ENCODE peak calls at places on chromosomes 13 and 19, in five cellular contexts. One of them, this sample, is unnamed.

GRCh38 chr13:76832258-76832988 is 53.8 kb downstream of the KCTD12 start:
- DNase-seq in GM12878: no peak
- DNase-seq in K562: no peak
- DNase-seq in H1: no peak
- DNase-seq in SK-N-SH: no peak
- DNase-seq in this sample: no peak

GRCh38 chr19:52139291-52140076 is at the start of gene ZNF616:
- DNase-seq in K562: peak; percentile 99
- DNase-seq in H1: peak; percentile 85
- DNase-seq in SK-N-SH: peak; percentile 97
- DNase-seq in GM12878: peak; percentile 71
- DNase-seq in this sample: peak; percentile 57

GRCh38 chr19:7611541-7612279 is 16.0 kb downstream of the CAMSAP3 start:
- DNase-seq in H1: no peak
- DNase-seq in K562: peak; percentile 72
- DNase-seq in GM12878: no peak
- DNase-seq in SK-N-SH: no peak
- DNase-seq in this sample: no peak

GRCh38 chr19:13137290-13137794 is 12.8 kb downstream of the STX10 start:
- DNase-seq in H1: no peak
- DNase-seq in K562: no peak
- DNase-seq in GM12878: no peak
- DNase-seq in SK-N-SH: no peak
- DNase-seq in this sample: no peak

GRCh38 chr13:50589139-50589538 is 254.4 kb downstream of the DLEU7 start:
- DNase-seq in H1: no peak
- DNase-seq in K562: no peak
- DNase-seq in GM12878: no peak
- DNase-seq in SK-N-SH: peak; percentile 16
- DNase-seq in this sample: no peak

GRCh38 chr13:59468396-59468795 is 695.3 kb downstream of the DIAPH3 start:
- DNase-seq in K562: peak; percentile 11
- DNase-seq in GM12878: no peak
- DNase-seq in H1: no peak
- DNase-seq in SK-N-SH: no peak
- DNase-seq in this sample: no peak

GRCh38 chr13:29526741-29527140 is 68.7 kb downstream of the SLC7A1 start:
- DNase-seq in SK-N-SH: no peak
- DNase-seq in H1: no peak
- DNase-seq in K562: no peak
- DNase-seq in GM12878: no peak
- DNase-seq in this sample: no peak

GRCh38 chr19:49896863-49897621 is at the start of gene IL4I1:
- DNase-seq in GM12878: peak; percentile 96
- DNase-seq in H1: no peak
- DNase-seq in K562: no peak
- DNase-seq in SK-N-SH: no peak
- DNase-seq in this sample: no peak

GRCh38 chr13:111361873-111362648 is 41.6 kb downstream of the TEX29 start:
- DNase-seq in K562: no peak
- DNase-seq in SK-N-SH: no peak
- DNase-seq in H1: no peak
- DNase-seq in GM12878: no peak
- DNase-seq in this sample: no peak

GRCh38 chr13:83214452-83214851 is 667.8 kb downstream of the SLITRK1 start:
- DNase-seq in K562: no peak
- DNase-seq in H1: no peak
- DNase-seq in SK-N-SH: no peak
- DNase-seq in GM12878: no peak
- DNase-seq in this sample: no peak

GRCh38 chr19:38264486-38265212 is at the start of gene SPINT2:
- DNase-seq in GM12878: no peak
- DNase-seq in H1: peak; percentile 60
- DNase-seq in K562: no peak
- DNase-seq in SK-N-SH: peak; percentile 72
- DNase-seq in this sample: no peak

GRCh38 chr13:52156724-52157251 is 2.6 kb downstream of the NEK3 start:
- DNase-seq in H1: no peak
- DNase-seq in SK-N-SH: no peak
- DNase-seq in K562: no peak
- DNase-seq in GM12878: no peak
- DNase-seq in this sample: no peak

GRCh38 chr19:2552859-2553258 is 76.9 kb downstream of the GADD45B start:
- DNase-seq in GM12878: peak; percentile 86
- DNase-seq in SK-N-SH: no peak
- DNase-seq in H1: no peak
- DNase-seq in K562: no peak
- DNase-seq in this sample: no peak

GRCh38 chr19:47005873-47006272 is 13.8 kb upstream of the NPAS1 start:
- DNase-seq in GM12878: no peak
- DNase-seq in H1: no peak
- DNase-seq in SK-N-SH: peak; percentile 72
- DNase-seq in K562: no peak
- DNase-seq in this sample: peak; percentile 73

GRCh38 chr13:110902370-110902769 is 12.5 kb downstream of the ANKRD10 start:
- DNase-seq in GM12878: no peak
- DNase-seq in SK-N-SH: no peak
- DNase-seq in K562: no peak
- DNase-seq in H1: no peak
- DNase-seq in this sample: no peak

GRCh38 chr13:72864142-72865035 is 82.5 kb downstream of the PIBF1 start:
- DNase-seq in SK-N-SH: no peak
- DNase-seq in GM12878: peak; percentile 21
- DNase-seq in K562: no peak
- DNase-seq in H1: no peak
- DNase-seq in this sample: no peak

GRCh38 chr13:114071441-114071840 is 61.0 kb downstream of the RASA3 start:
- DNase-seq in H1: no peak
- DNase-seq in SK-N-SH: no peak
- DNase-seq in K562: no peak
- DNase-seq in GM12878: no peak
- DNase-seq in this sample: no peak

GRCh38 chr19:867301-867793 is 7.9 kb downstream of the CFD start:
- DNase-seq in GM12878: no peak
- DNase-seq in K562: no peak
- DNase-seq in H1: no peak
- DNase-seq in SK-N-SH: no peak
- DNase-seq in this sample: no peak

GRCh38 chr19:29855087-29855486 is 43.3 kb downstream of the CCNE1 start:
- DNase-seq in K562: peak; percentile 35
- DNase-seq in SK-N-SH: no peak
- DNase-seq in H1: no peak
- DNase-seq in GM12878: no peak
- DNase-seq in this sample: no peak

GRCh38 chr19:49932041-49932451 is 2.7 kb upstream of the NUP62 start:
- DNase-seq in SK-N-SH: no peak
- DNase-seq in H1: no peak
- DNase-seq in GM12878: no peak
- DNase-seq in K562: no peak
- DNase-seq in this sample: no peak

GRCh38 chr13:31198524-31198923 is 1.3 kb upstream of the B3GLCT start:
- DNase-seq in K562: no peak
- DNase-seq in GM12878: no peak
- DNase-seq in H1: no peak
- DNase-seq in SK-N-SH: no peak
- DNase-seq in this sample: no peak

GRCh38 chr19:6886272-6886671 is 1.1 kb upstream of the ADGRE1 start:
- DNase-seq in H1: no peak
- DNase-seq in SK-N-SH: no peak
- DNase-seq in GM12878: no peak
- DNase-seq in K562: no peak
- DNase-seq in this sample: no peak

GRCh38 chr19:2503521-2504109 is 27.7 kb downstream of the GADD45B start:
- DNase-seq in K562: peak; percentile 43
- DNase-seq in GM12878: no peak
- DNase-seq in SK-N-SH: no peak
- DNase-seq in H1: no peak
- DNase-seq in this sample: no peak

GRCh38 chr19:30887042-30887441 is 462.2 kb downstream of the TSHZ3 start:
- DNase-seq in H1: no peak
- DNase-seq in SK-N-SH: no peak
- DNase-seq in K562: no peak
- DNase-seq in GM12878: no peak
- DNase-seq in this sample: no peak

GRCh38 chr19:38142176-38143035 is 81.6 kb downstream of the DPF1 start:
- DNase-seq in GM12878: no peak
- DNase-seq in H1: peak; percentile 41
- DNase-seq in SK-N-SH: peak; percentile 87
- DNase-seq in K562: peak; percentile 76
- DNase-seq in this sample: peak; percentile 48

GRCh38 chr19:55158848-55159793 is 1.6 kb upstream of the TNNI3 start:
- DNase-seq in H1: no peak
- DNase-seq in GM12878: no peak
- DNase-seq in SK-N-SH: no peak
- DNase-seq in K562: peak; percentile 77
- DNase-seq in this sample: no peak

GRCh38 chr19:15265849-15266248 is 33.6 kb upstream of the EPHX3 start:
- DNase-seq in H1: no peak
- DNase-seq in K562: no peak
- DNase-seq in SK-N-SH: peak; percentile 91
- DNase-seq in GM12878: no peak
- DNase-seq in this sample: no peak
- TF ChIP-seq JUND in H1: no peak
- TF ChIP-seq JUND in K562: no peak
- TF ChIP-seq JUND in SK-N-SH: no peak
- TF ChIP-seq JUND in GM12878: no peak
- TF ChIP-seq JUND in this sample: no peak

GRCh38 chr13:85520445-85520844 is 278.8 kb downstream of the SLITRK6 start:
- DNase-seq in SK-N-SH: no peak
- DNase-seq in K562: no peak
- DNase-seq in H1: no peak
- DNase-seq in GM12878: no peak
- DNase-seq in this sample: no peak
- TF ChIP-seq JUND in SK-N-SH: no peak
- TF ChIP-seq JUND in K562: no peak
- TF ChIP-seq JUND in H1: no peak
- TF ChIP-seq JUND in GM12878: no peak
- TF ChIP-seq JUND in this sample: no peak

GRCh38 chr13:42393573-42394360 is 121.8 kb downstream of the AKAP11 start:
- DNase-seq in GM12878: no peak
- DNase-seq in K562: no peak
- DNase-seq in SK-N-SH: no peak
- DNase-seq in H1: no peak
- DNase-seq in this sample: peak; percentile 16

GRCh38 chr13:42394361-42395065 is 122.6 kb downstream of the AKAP11 start:
- DNase-seq in GM12878: no peak
- DNase-seq in SK-N-SH: no peak
- DNase-seq in H1: no peak
- DNase-seq in K562: no peak
- DNase-seq in this sample: no peak

GRCh38 chr13:42395066-42395821 is 123.3 kb downstream of the AKAP11 start:
- DNase-seq in K562: no peak
- DNase-seq in H1: no peak
- DNase-seq in SK-N-SH: no peak
- DNase-seq in GM12878: no peak
- DNase-seq in this sample: no peak

GRCh38 chr13:42392180-42392579 is 120.2 kb downstream of the AKAP11 start:
- DNase-seq in H1: no peak
- DNase-seq in SK-N-SH: no peak
- DNase-seq in GM12878: no peak
- DNase-seq in K562: no peak
- DNase-seq in this sample: no peak

DNA sequence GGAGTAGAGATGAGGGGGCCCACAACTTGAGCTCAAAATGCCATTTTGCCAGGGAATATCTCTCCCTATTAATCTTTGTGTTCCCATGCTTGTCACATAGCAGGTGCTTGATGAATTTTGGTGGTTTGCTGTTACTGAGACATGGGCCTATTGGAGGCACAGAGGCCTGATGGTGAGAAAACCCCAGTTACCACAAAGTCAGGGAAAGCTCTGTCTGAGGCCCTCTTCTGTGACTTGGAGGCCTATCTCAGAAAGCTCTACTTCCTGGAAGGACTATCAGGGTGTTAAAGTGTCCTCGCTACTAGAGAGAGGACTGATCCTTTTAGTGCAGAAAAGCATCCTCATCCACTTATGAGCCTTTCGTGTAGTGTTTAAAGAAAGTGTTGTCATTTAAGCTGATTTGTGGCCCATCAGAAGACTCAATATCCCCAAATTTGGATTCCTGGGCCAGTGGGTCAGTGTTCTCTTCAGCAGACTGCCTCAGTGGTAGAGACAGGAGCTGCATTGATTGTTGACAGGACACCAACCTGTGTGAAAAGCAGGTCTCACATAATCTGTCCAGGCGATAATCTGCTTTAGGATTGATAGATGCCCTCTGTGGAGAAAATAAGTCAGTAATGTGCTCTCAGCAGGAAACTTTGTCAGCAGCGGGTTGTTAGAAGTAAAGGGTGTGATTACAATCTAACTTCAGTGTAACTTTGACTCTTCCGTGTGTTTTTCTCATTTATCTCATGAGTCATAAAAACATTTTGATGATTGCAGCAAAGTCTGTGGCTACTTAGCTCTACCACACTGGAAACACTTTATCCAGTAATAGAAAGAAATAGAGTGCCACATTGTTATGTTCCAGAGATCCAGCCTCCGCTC is 121.0 kb downstream of the AKAP11 start:
- DNase-seq in H1: no peak
- DNase-seq in SK-N-SH: no peak
- DNase-seq in GM12878: no peak
- DNase-seq in K562: no peak
- DNase-seq in this sample: no peak
- TF ChIP-seq JUND in H1: no peak
- TF ChIP-seq JUND in SK-N-SH: no peak
- TF ChIP-seq JUND in GM12878: no peak
- TF ChIP-seq JUND in K562: no peak
- TF ChIP-seq JUND in this sample: no peak

GRCh38 chr13:33283195-33283910 is 2.2 kb downstream of the STARD13 start:
- DNase-seq in GM12878: no peak
- DNase-seq in H1: no peak
- DNase-seq in SK-N-SH: no peak
- DNase-seq in K562: no peak
- DNase-seq in this sample: no peak

GRCh38 chr13:33286143-33286542 is 588 bp upstream of the STARD13 start:
- DNase-seq in K562: no peak
- DNase-seq in SK-N-SH: no peak
- DNase-seq in GM12878: no peak
- DNase-seq in H1: no peak
- DNase-seq in this sample: no peak

GRCh38 chr13:33284016-33284415 is 1.5 kb downstream of the STARD13 start:
- DNase-seq in K562: no peak
- DNase-seq in H1: no peak
- DNase-seq in GM12878: no peak
- DNase-seq in SK-N-SH: no peak
- DNase-seq in this sample: no peak

GRCh38 chr13:33285420-33286124 is at the start of gene STARD13:
- DNase-seq in GM12878: peak; percentile 16
- DNase-seq in SK-N-SH: peak; percentile 51
- DNase-seq in K562: peak; percentile 10
- DNase-seq in H1: peak; percentile 74
- DNase-seq in this sample: peak; percentile 96

DNA sequence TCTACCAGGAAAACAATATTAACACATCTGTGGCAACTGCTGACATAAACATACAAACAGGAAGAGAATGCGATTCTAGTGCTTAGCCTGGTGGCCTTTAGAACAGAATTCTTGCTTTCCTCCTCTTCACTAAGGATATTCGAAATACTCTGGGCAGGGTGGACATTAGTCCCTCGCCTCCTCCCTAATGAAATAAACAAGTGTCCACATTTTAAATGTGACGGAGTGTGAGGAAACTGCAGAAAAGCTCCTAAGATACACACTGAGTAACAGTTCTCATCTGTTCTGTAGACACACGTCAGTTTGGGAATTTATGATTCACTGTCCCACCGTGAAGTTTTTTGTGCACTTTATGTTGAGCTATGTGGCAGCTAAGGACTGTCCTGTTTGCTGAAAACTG is 639 bp downstream of the STARD13 start:
- DNase-seq in H1: no peak
- DNase-seq in GM12878: no peak
- DNase-seq in SK-N-SH: no peak
- DNase-seq in K562: no peak
- DNase-seq in this sample: no peak
- TF ChIP-seq JUND in H1: no peak
- TF ChIP-seq JUND in GM12878: no peak
- TF ChIP-seq JUND in SK-N-SH: no peak
- TF ChIP-seq JUND in K562: no peak
- TF ChIP-seq JUND in this sample: no peak